ENCODE peak calls at places on chromosomes 1 and 21, in four cellular contexts. N is HepG2, C is K562, F is GM12878. L is an unnamed sample.

GRCh38 chr1:65075123-65075976 is 72.7 kb upstream of the AK4 start:
- DNase-seq in N (peak), C (peak), F (no peak), L (peak)

GRCh38 chr1:47658161-47658920 is 220.5 kb downstream of the FOXD2 start:
- DNase-seq in N (no peak), C (no peak), F (no peak), L (no peak)

GRCh38 chr1:43764581-43764980 is 57.2 kb downstream of the ST3GAL3 start:
- DNase-seq in N (no peak), C (no peak), F (no peak), L (peak)

GRCh38 chr1:87560961-87561360 is 232.3 kb downstream of the LMO4 start:
- DNase-seq in N (no peak), C (no peak), F (no peak), L (no peak)

GRCh38 chr1:230387876-230388275 is 38.3 kb downstream of the PGBD5 start:
- DNase-seq in N (no peak), C (no peak), F (no peak), L (no peak)

GRCh38 chr1:4000811-4001251 is 100.8 kb upstream of the C1orf174 start:
- DNase-seq in N (no peak), C (no peak), F (no peak), L (no peak)

GRCh38 chr1:94180650-94181049 is 56.7 kb downstream of the ARHGAP29 start:
- DNase-seq in N (no peak), C (no peak), F (no peak), L (no peak)

GRCh38 chr1:193408782-193409293 is 222.4 kb upstream of the B3GALT2 start:
- DNase-seq in N (no peak), C (no peak), F (no peak), L (no peak)

GRCh38 chr1:28115267-28115666 is 26.9 kb upstream of the EYA3 start:
- DNase-seq in N (no peak), C (no peak), F (peak), L (no peak)

GRCh38 chr1:19882111-19883071 is at the start of gene OTUD3:
- DNase-seq in N (peak), C (peak), F (peak), L (peak)

GRCh38 chr1:64923294-64923718 is 43.0 kb downstream of the JAK1 start:
- DNase-seq in N (no peak), C (no peak), F (no peak), L (no peak)

GRCh38 chr1:231625975-231626534 is 535 bp upstream of the DISC1 start:
- DNase-seq in N (no peak), C (no peak), F (no peak), L (no peak)

GRCh38 chr1:164716992-164717703 is 158.2 kb downstream of the PBX1 start:
- DNase-seq in N (no peak), C (no peak), F (no peak), L (no peak)

GRCh38 chr1:116574581-116575291 is 3.9 kb upstream of the CD58 start:
- DNase-seq in N (peak), C (peak), F (no peak), L (peak)

GRCh38 chr1:150477733-150478132 is 9.5 kb upstream of the TARS2 start:
- DNase-seq in N (no peak), C (no peak), F (no peak), L (no peak)

GRCh38 chr1:245247791-245248789 is 93.3 kb downstream of the KIF26B start:
- DNase-seq in N (no peak), C (no peak), F (no peak), L (no peak)

GRCh38 chr21:41659791-41660560 is 106.9 kb downstream of the RIPK4 start:
- DNase-seq in N (peak), C (no peak), F (no peak), L (no peak)

GRCh38 chr1:202571719-202572339 is 138.4 kb downstream of the SYT2 start:
- DNase-seq in N (peak), C (peak), F (no peak), L (no peak)

GRCh38 chr1:27864264-27864895 is 8.0 kb upstream of the THEMIS2 start:
- DNase-seq in N (no peak), C (no peak), F (peak), L (no peak)

DNA sequence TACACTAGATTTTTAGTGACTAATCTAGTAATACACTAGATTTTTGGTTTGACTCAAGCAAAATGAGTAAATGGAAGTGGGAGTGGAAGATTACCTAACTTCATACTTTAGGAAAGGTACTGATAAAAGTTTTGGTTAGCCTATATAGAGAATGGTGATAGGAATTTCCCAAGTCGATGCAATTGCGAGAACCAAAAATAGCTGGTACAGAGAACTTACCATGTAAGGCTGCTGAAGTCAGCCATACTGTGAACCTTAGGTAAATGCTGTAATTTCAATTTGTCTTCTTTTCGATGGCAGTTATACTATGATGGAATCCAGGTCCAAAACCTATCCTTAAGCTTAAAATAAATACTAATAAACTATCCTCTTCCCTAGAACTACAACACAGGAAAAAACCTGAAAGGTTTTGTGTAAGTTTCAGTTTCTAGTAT is 4.6 kb downstream of the PNRC2 start:
- DNase-seq in N (no peak), C (no peak), F (no peak), L (no peak)
- H3K9ac ChIP-seq in N (no peak), C (no peak), F (no peak), L (no peak)

GRCh38 chr1:14780271-14780670 is 181.8 kb downstream of the KAZN start:
- DNase-seq in N (no peak), C (peak), F (no peak), L (no peak)
- TF ChIP-seq FOXM1 in N (no peak), C (no peak), F (no peak), L (no peak)

GRCh38 chr1:17734609-17735008 is 20.5 kb upstream of the ACTL8 start:
- DNase-seq in N (no peak), C (no peak), F (no peak), L (no peak)

GRCh38 chr1:17735340-17735739 is 19.8 kb upstream of the ACTL8 start:
- DNase-seq in N (no peak), C (no peak), F (no peak), L (no peak)

GRCh38 chr1:17739050-17739449 is 16.1 kb upstream of the ACTL8 start:
- DNase-seq in N (no peak), C (no peak), F (no peak), L (no peak)

GRCh38 chr1:17736625-17737024 is 18.5 kb upstream of the ACTL8 start:
- DNase-seq in N (no peak), C (no peak), F (no peak), L (no peak)

GRCh38 chr1:17735791-17736190 is 19.3 kb upstream of the ACTL8 start:
- DNase-seq in N (no peak), C (no peak), F (no peak), L (no peak)
- H3K9ac ChIP-seq in N (no peak), C (no peak), F (no peak), L (no peak)

GRCh38 chr1:95575291-95575690 is 341.3 kb downstream of the RWDD3 start:
- DNase-seq in N (no peak), C (no peak), F (no peak), L (no peak)

GRCh38 chr1:95582191-95582590 is 348.2 kb downstream of the RWDD3 start:
- DNase-seq in N (no peak), C (no peak), F (no peak), L (no peak)

GRCh38 chr1:95583811-95584210 is 349.8 kb downstream of the RWDD3 start:
- DNase-seq in N (no peak), C (no peak), F (no peak), L (no peak)

GRCh38 chr1:95582746-95583145 is 348.7 kb downstream of the RWDD3 start:
- DNase-seq in N (no peak), C (no peak), F (no peak), L (no peak)

DNA sequence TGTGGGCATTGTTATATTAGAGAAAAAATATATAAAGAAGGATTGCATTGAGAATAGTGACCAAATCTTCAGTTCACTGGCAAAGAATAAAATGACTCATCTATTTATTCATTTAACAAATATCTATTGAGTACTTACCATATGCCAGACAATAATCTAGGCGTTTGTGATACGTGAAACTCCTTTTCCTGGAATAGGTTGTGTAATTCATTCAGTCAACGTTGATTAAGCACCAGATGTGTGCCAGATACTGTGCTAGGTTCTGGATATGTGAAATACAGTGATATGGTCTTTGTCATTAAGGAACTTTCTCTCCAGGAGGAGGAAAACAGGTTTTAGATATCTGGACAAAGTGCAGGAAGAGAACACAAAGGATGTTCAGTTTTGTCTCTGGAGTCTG is 344.5 kb downstream of the RWDD3 start:
- DNase-seq in N (no peak), C (no peak), F (no peak), L (no peak)
- TF ChIP-seq FOXM1 in N (no peak), C (no peak), F (no peak), L (no peak)

GRCh38 chr21:36981977-36982700 is 15.7 kb upstream of the HLCS start:
- DNase-seq in N (no peak), C (no peak), F (no peak), L (no peak)

GRCh38 chr21:36976882-36977651 is 10.6 kb upstream of the HLCS start:
- DNase-seq in N (peak), C (peak), F (peak), L (peak)

GRCh38 chr21:36980280-36981048 is 14.0 kb upstream of the HLCS start:
- DNase-seq in N (no peak), C (no peak), F (no peak), L (peak)

GRCh38 chr21:36976228-36976627 is 9.8 kb upstream of the HLCS start:
- DNase-seq in N (no peak), C (no peak), F (no peak), L (no peak)

GRCh38 chr21:36981049-36981391 is 14.6 kb upstream of the HLCS start:
- DNase-seq in N (no peak), C (no peak), F (no peak), L (no peak)
- H3K9ac ChIP-seq in N (no peak), C (no peak), F (peak), L (no peak)

DNA sequence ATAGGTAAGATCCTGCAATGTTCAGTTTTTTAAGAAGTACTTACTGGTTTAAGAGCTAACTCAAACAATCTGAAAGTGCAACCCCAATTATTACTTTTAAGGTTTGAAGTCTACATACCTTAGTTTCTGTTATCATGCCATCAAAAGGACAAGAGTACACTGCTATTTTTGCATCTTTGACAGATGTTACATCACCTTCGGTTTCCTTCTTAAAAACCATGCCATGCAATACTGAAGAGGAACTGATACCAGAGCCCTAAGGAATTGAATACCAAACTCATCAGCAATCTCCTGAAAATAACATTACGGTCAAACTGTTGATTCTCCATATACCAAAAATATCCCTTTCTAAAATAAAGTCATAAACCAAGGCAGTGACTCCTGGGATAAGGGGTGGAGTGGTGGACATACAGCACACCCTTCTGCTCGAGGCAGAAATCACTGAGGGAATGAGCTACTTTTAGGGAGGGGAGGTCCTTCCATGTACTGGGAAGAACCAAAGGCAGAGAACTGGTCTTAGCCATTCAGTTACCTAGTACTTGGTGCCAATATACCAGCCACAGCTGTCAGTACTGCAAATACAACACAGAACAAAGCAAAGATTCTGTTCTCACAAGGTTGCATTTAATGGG is 8.5 kb downstream of the CCT8 start:
- DNase-seq in N (no peak), C (no peak), F (peak), L (no peak)
- TF ChIP-seq FOXM1 in N (no peak), C (no peak), F (peak), L (no peak)

GRCh38 chr1:201447911-201448871 is 20.8 kb downstream of the PHLDA3 start:
- DNase-seq in N (peak), C (peak), F (no peak), L (peak)
- H3K9ac ChIP-seq in N (no peak), C (no peak), F (no peak), L (no peak)

L was measured in SK-N-SH.